ENCODE peak calls at places on chromosome 17, in six cellular contexts. Y is CD4-positive, alpha-beta T cell; C is activated CD4-positive, alpha-beta T cell treated with anti-CD3 and anti-CD28 coated beads for 36 hours; B is T-helper 17 cell; J is Panc1; G is heart left ventricle. V is an unnamed sample.

GRCh38 chr17:44961921-44962350 is 6.2 kb downstream of the C1QL1 start:
- ATAC-seq in C (no peak), B (no peak), Y (no peak), J (peak), G (no peak), V (peak)

GRCh38 chr17:19336938-19337711 is 25.4 kb downstream of the B9D1 start:
- ATAC-seq in C (no peak), Y (no peak), B (no peak), J (peak), G (peak), V (no peak)

GRCh38 chr17:12987120-12987519 is 30.7 kb downstream of the ELAC2 start:
- ATAC-seq in Y (no peak), G (no peak), C (no peak), J (no peak), B (no peak), V (no peak)

GRCh38 chr17:49980703-49981197 is 11.8 kb downstream of the DLX4 start:
- ATAC-seq in B (no peak), Y (no peak), C (no peak), G (no peak), J (no peak), V (peak)

GRCh38 chr17:6069611-6070279 is 434 bp upstream of the WSCD1 start:
- ATAC-seq in C (no peak), G (peak), Y (peak), B (peak), J (peak), V (peak)

GRCh38 chr17:77354721-77355455 is 214.1 kb downstream of the SEC14L1 start:
- ATAC-seq in J (peak), C (no peak), Y (no peak), B (no peak), G (peak), V (peak)

GRCh38 chr17:34255381-34255732 is 272 bp downstream of the CCL2 start:
- ATAC-seq in C (no peak), J (no peak), Y (no peak), B (no peak), G (no peak), V (no peak)

GRCh38 chr17:78724544-78724943 is 57.5 kb downstream of the CYTH1 start:
- ATAC-seq in C (no peak), Y (no peak), B (no peak), G (peak), J (no peak), V (peak)

GRCh38 chr17:81071761-81072741 is 37.1 kb downstream of the BAIAP2 start:
- ATAC-seq in C (no peak), Y (no peak), G (no peak), J (no peak), B (no peak), V (no peak)

GRCh38 chr17:75875940-75876189 is 2.5 kb downstream of the TRIM47 start:
- ATAC-seq in Y (no peak), C (no peak), J (peak), G (peak), B (no peak), V (peak)

GRCh38 chr17:82487898-82488297 is 29.4 kb downstream of the NARF start:
- ATAC-seq in Y (no peak), C (no peak), J (no peak), B (no peak), G (peak), V (no peak)

GRCh38 chr17:50165867-50166517 is at the start of gene SGCA:
- ATAC-seq in G (peak), C (no peak), Y (no peak), B (no peak), J (no peak), V (no peak)

GRCh38 chr17:77526728-77527355 is 386.1 kb downstream of the SEC14L1 start:
- ATAC-seq in G (no peak), B (no peak), Y (no peak), C (no peak), J (no peak), V (no peak)

GRCh38 chr17:55057184-55057583 is 88.6 kb downstream of the STXBP4 start:
- ATAC-seq in B (no peak), J (no peak), C (no peak), G (no peak), Y (no peak), V (no peak)

GRCh38 chr17:41547921-41548843 is 20.1 kb upstream of the KRT19 start:
- ATAC-seq in J (peak), C (peak), Y (no peak), B (peak), G (peak), V (peak)

GRCh38 chr17:42266918-42267766 is 9.0 kb downstream of the STAT5B start:
- ATAC-seq in Y (peak), B (peak), C (peak), G (no peak), J (peak), V (no peak)

GRCh38 chr17:36592316-36592710 is 634 bp downstream of the DHRS11 start:
- ATAC-seq in J (peak), C (peak), B (no peak), Y (no peak), G (peak), V (peak)

GRCh38 chr17:47946929-47947397 is 5.6 kb downstream of the PNPO start:
- ATAC-seq in J (peak), Y (peak), B (peak), G (peak), C (peak), V (peak)

GRCh38 chr17:15483416-15483815 is 16.0 kb upstream of the CDRT4 start:
- ATAC-seq in Y (no peak), B (no peak), C (no peak), J (no peak), G (no peak), V (no peak)

GRCh38 chr17:57540596-57540995 is 204.5 kb downstream of the CCDC182 start:
- ATAC-seq in B (no peak), J (no peak), C (no peak), Y (no peak), G (no peak), V (no peak)

GRCh38 chr17:54754560-54754959 is 146.1 kb upstream of the TOM1L1 start:
- ATAC-seq in C (no peak), G (no peak), J (no peak), Y (no peak), B (no peak), V (no peak)

GRCh38 chr17:67082110-67082509 is 37.8 kb downstream of the CACNG1 start:
- ATAC-seq in J (no peak), Y (peak), G (no peak), C (peak), B (peak), V (no peak)

GRCh38 chr17:70047619-70048018 is 27.4 kb upstream of the KCNJ16 start:
- ATAC-seq in Y (no peak), C (no peak), B (no peak), J (no peak), G (peak), V (no peak)